ENCODE peak calls at places on chromosome 4, in eight cellular contexts. T, F, L, N, J, K, E and Z are unnamed samples.
A peak's percentile ranks its signal among the peaks of the same experiment; 100 is the strongest.

GRCh38 chr4:78800965-78801364 is 24.8 kb downstream of the BMP2K start:
- DNase-seq in E (no peak), L (no peak), N (no peak), K (no peak), J (no peak), F (no peak), T (no peak), Z (no peak)

GRCh38 chr4:155179216-155179615 is 29.2 kb upstream of the NPY2R start:
- DNase-seq in N (no peak), J (no peak), T (peak; percentile 33), E (no peak), K (no peak), L (no peak), F (no peak), Z (no peak)

GRCh38 chr4:145217339-145217738 is 37.0 kb upstream of the OTUD4 start:
- DNase-seq in J (no peak), K (no peak), L (no peak), F (no peak), N (no peak), E (no peak), T (no peak), Z (no peak)

GRCh38 chr4:168449740-168450442 is 30.4 kb downstream of the DDX60L start:
- DNase-seq in F (peak; percentile 71), K (no peak), J (no peak), T (peak; percentile 79), L (no peak), E (no peak), N (peak; percentile 72), Z (no peak)

GRCh38 chr4:184012937-184013336 is 107.8 kb downstream of the STOX2 start:
- DNase-seq in E (no peak), T (no peak), F (no peak), N (no peak), L (no peak), K (no peak), J (no peak), Z (no peak)

GRCh38 chr4:79747252-79747651 is 325.8 kb downstream of the ANTXR2 start:
- DNase-seq in F (no peak), J (no peak), T (no peak), L (no peak), K (no peak), N (no peak), E (no peak), Z (no peak)

GRCh38 chr4:176005766-176006165 is 59.9 kb upstream of the WDR17 start:
- DNase-seq in E (no peak), T (no peak), N (no peak), J (no peak), K (no peak), L (no peak), F (no peak), Z (no peak)

GRCh38 chr4:138636791-138637190 is 378.8 kb upstream of the NOCT start:
- DNase-seq in J (no peak), L (no peak), T (no peak), F (no peak), N (no peak), K (no peak), E (no peak), Z (no peak)

GRCh38 chr4:31844350-31844749 is 1124.2 kb downstream of the PCDH7 start:
- DNase-seq in T (no peak), J (no peak), E (no peak), K (no peak), F (no peak), N (no peak), L (no peak), Z (no peak)